ENCODE peak calls at places on chromosomes 6 and 20, in five cellular contexts. O is A549, X is IMR-90, J is choroid plexus epithelial cell, L is right atrium auricular region. T is an unnamed sample.

GRCh38 chr6:80094017-80094416 is 12.5 kb upstream of the BCKDHB start:
- DNase-seq in O (peak), X (peak), J (peak), L (no peak), T (no peak)

GRCh38 chr6:14121936-14122344 is 4.4 kb downstream of the CD83 start:
- DNase-seq in O (no peak), X (no peak), J (no peak), L (no peak), T (peak)

GRCh38 chr20:32945710-32946221 is 58.5 kb downstream of the SUN5 start:
- DNase-seq in O (peak), X (peak), J (peak), L (no peak), T (no peak)

GRCh38 chr6:11366183-11366933 is 133.9 kb upstream of the NEDD9 start:
- DNase-seq in O (no peak), X (no peak), J (no peak), L (no peak), T (peak)

GRCh38 chr20:64090165-64090564 is 6.0 kb upstream of the LKAAEAR1 start:
- DNase-seq in O (no peak), X (no peak), J (no peak), L (no peak), T (no peak)

GRCh38 chr6:134908906-134909516 is 40.9 kb downstream of the ALDH8A1 start:
- DNase-seq in O (peak), X (peak), J (peak), L (peak), T (no peak)

GRCh38 chr6:132763269-132763668 is 5.6 kb upstream of the VNN2 start:
- DNase-seq in O (no peak), X (no peak), J (no peak), L (no peak), T (no peak)

GRCh38 chr6:168411793-168412192 is 29.2 kb upstream of the SMOC2 start:
- DNase-seq in O (no peak), X (no peak), J (no peak), L (no peak), T (no peak)

GRCh38 chr6:22980446-22980845 is 411.1 kb downstream of the HDGFL1 start:
- DNase-seq in O (no peak), X (peak), J (peak), L (no peak), T (no peak)

GRCh38 chr6:87504440-87504839 is 31.7 kb downstream of the SLC35A1 start:
- DNase-seq in O (no peak), X (peak), J (peak), L (no peak), T (no peak)

GRCh38 chr6:83914953-83915352 is 55.5 kb downstream of the CYB5R4 start:
- DNase-seq in O (no peak), X (peak), J (no peak), L (no peak), T (no peak)

GRCh38 chr20:12610871-12611270 is 397.9 kb upstream of the SPTLC3 start:
- DNase-seq in O (no peak), X (no peak), J (no peak), L (no peak), T (no peak)

GRCh38 chr20:12414446-12415274 is 497.0 kb downstream of the BTBD3 start:
- DNase-seq in O (no peak), X (no peak), J (peak), L (no peak), T (no peak)

GRCh38 chr20:51607170-51607569 is 64.7 kb upstream of the NFATC2 start:
- DNase-seq in O (no peak), X (no peak), J (no peak), L (no peak), T (no peak)

GRCh38 chr6:157632821-157633220 is 190.2 kb upstream of the SNX9 start:
- DNase-seq in O (no peak), X (peak), J (peak), L (no peak), T (no peak)

GRCh38 chr6:33424855-33425667 is 5.2 kb downstream of the SYNGAP1 start:
- DNase-seq in O (no peak), X (no peak), J (no peak), L (no peak), T (no peak)

GRCh38 chr20:36314734-36315544 is 8.8 kb downstream of the DLGAP4 start:
- DNase-seq in O (no peak), X (no peak), J (no peak), L (no peak), T (no peak)

GRCh38 chr6:17015551-17016381 is 86.1 kb upstream of the STMND1 start:
- DNase-seq in O (no peak), X (no peak), J (peak), L (no peak), T (no peak)

GRCh38 chr6:15907914-15908518 is 220.9 kb upstream of the MYLIP start:
- DNase-seq in O (no peak), X (no peak), J (no peak), L (no peak), T (no peak)

GRCh38 chr20:58268936-58269619 is 40.4 kb upstream of the RAB22A start:
- DNase-seq in O (no peak), X (peak), J (peak), L (no peak), T (no peak)

GRCh38 chr6:28105286-28105685 is 19.1 kb upstream of the ZSCAN16 start:
- DNase-seq in O (peak), X (no peak), J (peak), L (no peak), T (no peak)

GRCh38 chr6:148835920-148836441 is 89.2 kb downstream of the UST start:
- DNase-seq in O (no peak), X (peak), J (peak), L (no peak), T (no peak)

GRCh38 chr6:48194596-48195295 is 83.7 kb upstream of the PTCHD4 start:
- DNase-seq in O (no peak), X (no peak), J (no peak), L (no peak), T (no peak)

GRCh38 chr6:111523484-111524166 is 40.6 kb upstream of the REV3L start:
- DNase-seq in O (no peak), X (no peak), J (no peak), L (no peak), T (no peak)

GRCh38 chr20:8837396-8837795 is 231.5 kb upstream of the PLCB4 start:
- DNase-seq in O (no peak), X (peak), J (peak), L (no peak), T (no peak)

GRCh38 chr6:137271245-137272183 is 52.3 kb upstream of the IFNGR1 start:
- DNase-seq in O (peak), X (peak), J (peak), L (no peak), T (peak)

GRCh38 chr6:44456966-44457292 is 69.4 kb downstream of the CDC5L start:
- DNase-seq in O (no peak), X (no peak), J (no peak), L (no peak), T (no peak)
- H3K4me3 ChIP-seq in O (no peak), X (no peak), J (peak), L (no peak), T (no peak)

DNA sequence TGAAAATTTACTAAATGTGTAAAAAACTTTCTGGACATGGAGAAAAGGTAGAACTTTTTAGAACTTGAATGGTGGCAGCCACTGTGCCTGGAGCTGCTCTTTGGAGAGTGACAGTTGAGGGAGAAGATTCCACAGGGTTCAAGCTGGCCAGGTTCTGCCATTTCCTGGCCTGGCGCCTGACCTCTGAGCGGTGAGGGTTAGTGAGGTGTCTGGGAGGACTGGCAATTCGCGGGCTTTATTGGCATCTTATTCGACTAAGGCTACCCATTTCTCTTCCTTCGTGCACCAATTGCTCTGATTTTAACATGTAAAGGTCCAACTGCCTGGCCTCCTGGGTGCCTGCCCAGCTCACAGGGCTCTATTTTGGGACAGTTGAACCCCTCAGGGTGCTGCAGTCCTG is 2.4 kb downstream of the SNAI1 start:
- DNase-seq in O (no peak), X (no peak), J (no peak), L (no peak), T (no peak)
- H3K4me3 ChIP-seq in O (peak), X (peak), J (peak), L (no peak), T (no peak)

GRCh38 chr6:170404697-170405096 is 98.1 kb downstream of the FAM120B start:
- DNase-seq in O (no peak), X (no peak), J (no peak), L (no peak), T (no peak)
- H3K4me3 ChIP-seq in O (no peak), X (no peak), J (no peak), L (no peak), T (no peak)

GRCh38 chr6:30160391-30160790 is 620 bp downstream of the TRIM10 start:
- DNase-seq in O (no peak), X (no peak), J (no peak), L (no peak), T (no peak)

GRCh38 chr6:30158475-30159025 is 2.5 kb downstream of the TRIM10 start:
- DNase-seq in O (no peak), X (no peak), J (no peak), L (no peak), T (no peak)

GRCh38 chr6:30159988-30160387 is 1.0 kb downstream of the TRIM10 start:
- DNase-seq in O (no peak), X (no peak), J (no peak), L (no peak), T (no peak)

GRCh38 chr6:30162265-30163089 is 869 bp upstream of the TRIM15 start:
- DNase-seq in O (no peak), X (no peak), J (no peak), L (no peak), T (no peak)

DNA sequence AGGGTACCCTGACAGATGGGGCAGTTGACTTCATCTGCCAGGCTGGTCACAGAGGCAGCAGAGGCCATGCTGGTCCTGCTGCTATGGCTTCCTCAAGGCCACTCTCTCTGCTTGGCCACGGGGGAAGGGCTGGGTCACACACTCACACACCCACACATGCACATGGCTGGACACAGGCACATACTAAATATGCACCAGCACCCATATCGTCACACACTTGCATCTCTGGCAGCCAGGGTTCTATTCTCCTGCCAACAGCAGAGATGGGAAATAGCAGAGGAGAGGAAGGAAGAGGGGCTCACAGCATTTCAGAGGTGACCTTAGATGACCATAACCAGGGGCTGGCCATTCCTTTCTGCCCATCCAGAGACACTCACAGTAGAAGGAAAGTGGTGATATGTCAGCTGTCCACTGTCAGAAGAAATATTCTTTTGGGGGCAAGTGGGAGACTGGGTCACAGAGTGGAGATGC is at the start of gene TRIM10:
- DNase-seq in O (no peak), X (no peak), J (no peak), L (no peak), T (no peak)
- H3K4me3 ChIP-seq in O (no peak), X (no peak), J (no peak), L (no peak), T (no peak)

GRCh38 chr20:41669708-41670263 is 51.6 kb upstream of the CHD6 start:
- DNase-seq in O (peak), X (no peak), J (no peak), L (no peak), T (no peak)
- H3K4me3 ChIP-seq in O (no peak), X (no peak), J (no peak), L (no peak), T (no peak)

GRCh38 chr6:170067923-170068360 is 222.9 kb downstream of the DLL1 start:
- DNase-seq in O (no peak), X (no peak), J (no peak), L (no peak), T (no peak)
- H3K4me3 ChIP-seq in O (no peak), X (no peak), J (no peak), L (no peak), T (no peak)